ENCODE peak calls at places on chromosomes 16 and 17, in seven cellular contexts. One of them, this sample, is unnamed. For H3K4me1, the result is how much of the 10 kb centered on the place peaks cover.

GRCh38 chr16:12095275-12096161 is 119.0 kb downstream of the SNX29 start:
- DNase-seq in right lobe of liver: peak
- DNase-seq in mammary epithelial cell: peak
- DNase-seq in uterus: peak
- DNase-seq in right cardiac atrium: peak
- DNase-seq in heart right ventricle: peak
- DNase-seq in adrenal gland: peak
- DNase-seq in this sample: peak

GRCh38 chr16:7775072-7775488 is 442.4 kb downstream of the RBFOX1 start:
- DNase-seq in heart right ventricle: no peak
- DNase-seq in right cardiac atrium: no peak
- DNase-seq in right lobe of liver: no peak
- DNase-seq in adrenal gland: no peak
- DNase-seq in mammary epithelial cell: no peak
- DNase-seq in uterus: no peak
- DNase-seq in this sample: no peak

GRCh38 chr16:78629173-78629572 is 529.7 kb downstream of the WWOX start:
- DNase-seq in heart right ventricle: no peak
- DNase-seq in right cardiac atrium: no peak
- DNase-seq in right lobe of liver: no peak
- DNase-seq in mammary epithelial cell: no peak
- DNase-seq in uterus: no peak
- DNase-seq in adrenal gland: no peak
- DNase-seq in this sample: no peak

GRCh38 chr17:75611746-75612437 is 21.3 kb upstream of the SMIM5 start:
- DNase-seq in uterus: no peak
- DNase-seq in adrenal gland: no peak
- DNase-seq in right cardiac atrium: peak
- DNase-seq in heart right ventricle: no peak
- DNase-seq in right lobe of liver: no peak
- DNase-seq in mammary epithelial cell: no peak
- DNase-seq in this sample: no peak

GRCh38 chr16:19415461-19415860 is 2.2 kb upstream of the TMC5 start:
- DNase-seq in adrenal gland: no peak
- DNase-seq in right lobe of liver: peak
- DNase-seq in heart right ventricle: no peak
- DNase-seq in right cardiac atrium: no peak
- DNase-seq in uterus: no peak
- DNase-seq in mammary epithelial cell: no peak
- DNase-seq in this sample: no peak

GRCh38 chr16:57525761-57526160 is 10.6 kb downstream of the CCDC102A start:
- DNase-seq in mammary epithelial cell: no peak
- DNase-seq in heart right ventricle: no peak
- DNase-seq in right cardiac atrium: peak
- DNase-seq in adrenal gland: no peak
- DNase-seq in uterus: peak
- DNase-seq in right lobe of liver: no peak
- DNase-seq in this sample: no peak

GRCh38 chr17:39096435-39097158 is 54.8 kb downstream of the PLXDC1 start:
- DNase-seq in right cardiac atrium: peak
- DNase-seq in mammary epithelial cell: no peak
- DNase-seq in uterus: no peak
- DNase-seq in adrenal gland: no peak
- DNase-seq in right lobe of liver: no peak
- DNase-seq in heart right ventricle: peak
- DNase-seq in this sample: no peak

GRCh38 chr16:80066805-80067580 is 466.5 kb upstream of the MAF start:
- DNase-seq in right cardiac atrium: no peak
- DNase-seq in adrenal gland: no peak
- DNase-seq in heart right ventricle: no peak
- DNase-seq in mammary epithelial cell: no peak
- DNase-seq in uterus: no peak
- DNase-seq in right lobe of liver: no peak
- DNase-seq in this sample: no peak

GRCh38 chr17:80486692-80487091 is 10.3 kb upstream of the NPTX1 start:
- DNase-seq in adrenal gland: no peak
- DNase-seq in right lobe of liver: no peak
- DNase-seq in mammary epithelial cell: no peak
- DNase-seq in heart right ventricle: no peak
- DNase-seq in right cardiac atrium: no peak
- DNase-seq in uterus: no peak
- DNase-seq in this sample: no peak

DNA sequence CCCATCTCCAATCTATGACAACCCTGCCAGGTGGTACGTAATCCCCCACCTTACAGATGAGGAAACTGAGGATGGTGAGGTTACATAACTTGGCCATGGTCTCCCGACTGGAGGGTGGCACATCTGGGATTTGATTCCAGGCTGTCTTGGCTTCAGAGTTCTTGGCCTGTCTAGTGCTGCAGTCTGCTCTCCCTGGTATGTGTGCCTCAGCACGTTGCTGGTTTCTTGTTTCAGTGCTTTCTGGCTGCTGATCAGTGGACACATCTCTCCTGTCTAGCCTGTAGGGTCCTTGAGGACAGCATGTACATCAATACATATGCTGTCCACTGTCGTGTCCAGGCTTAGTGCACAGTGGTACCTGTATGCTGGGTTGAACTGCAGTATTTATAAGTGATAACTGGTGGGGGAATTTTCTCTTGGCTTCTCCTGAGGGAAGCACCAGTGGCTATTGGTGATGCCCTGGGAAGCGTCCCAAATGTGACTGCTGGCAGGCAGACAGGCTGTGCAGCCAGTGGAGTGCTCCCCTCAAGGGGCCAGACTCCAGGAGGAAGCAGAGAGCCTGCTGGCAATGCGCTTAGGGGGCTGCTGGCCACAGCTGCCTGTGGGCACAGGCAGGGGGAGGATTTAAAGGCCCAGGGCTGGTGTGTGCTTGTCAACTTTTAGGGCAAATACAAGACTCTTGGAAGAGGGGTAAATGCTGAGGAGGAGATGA is 14.4 kb downstream of the CTRL start:
- DNase-seq in uterus: no peak
- DNase-seq in mammary epithelial cell: no peak
- DNase-seq in heart right ventricle: peak
- DNase-seq in right lobe of liver: no peak
- DNase-seq in right cardiac atrium: peak
- DNase-seq in adrenal gland: no peak
- DNase-seq in this sample: no peak
- H3K27ac ChIP-seq in uterus: no peak
- H3K27ac ChIP-seq in mammary epithelial cell: no peak
- H3K27ac ChIP-seq in heart right ventricle: peak
- H3K27ac ChIP-seq in right lobe of liver: peak
- H3K27ac ChIP-seq in right cardiac atrium: peak
- H3K27ac ChIP-seq in adrenal gland: peak
- H3K27ac ChIP-seq in this sample: no peak

DNA sequence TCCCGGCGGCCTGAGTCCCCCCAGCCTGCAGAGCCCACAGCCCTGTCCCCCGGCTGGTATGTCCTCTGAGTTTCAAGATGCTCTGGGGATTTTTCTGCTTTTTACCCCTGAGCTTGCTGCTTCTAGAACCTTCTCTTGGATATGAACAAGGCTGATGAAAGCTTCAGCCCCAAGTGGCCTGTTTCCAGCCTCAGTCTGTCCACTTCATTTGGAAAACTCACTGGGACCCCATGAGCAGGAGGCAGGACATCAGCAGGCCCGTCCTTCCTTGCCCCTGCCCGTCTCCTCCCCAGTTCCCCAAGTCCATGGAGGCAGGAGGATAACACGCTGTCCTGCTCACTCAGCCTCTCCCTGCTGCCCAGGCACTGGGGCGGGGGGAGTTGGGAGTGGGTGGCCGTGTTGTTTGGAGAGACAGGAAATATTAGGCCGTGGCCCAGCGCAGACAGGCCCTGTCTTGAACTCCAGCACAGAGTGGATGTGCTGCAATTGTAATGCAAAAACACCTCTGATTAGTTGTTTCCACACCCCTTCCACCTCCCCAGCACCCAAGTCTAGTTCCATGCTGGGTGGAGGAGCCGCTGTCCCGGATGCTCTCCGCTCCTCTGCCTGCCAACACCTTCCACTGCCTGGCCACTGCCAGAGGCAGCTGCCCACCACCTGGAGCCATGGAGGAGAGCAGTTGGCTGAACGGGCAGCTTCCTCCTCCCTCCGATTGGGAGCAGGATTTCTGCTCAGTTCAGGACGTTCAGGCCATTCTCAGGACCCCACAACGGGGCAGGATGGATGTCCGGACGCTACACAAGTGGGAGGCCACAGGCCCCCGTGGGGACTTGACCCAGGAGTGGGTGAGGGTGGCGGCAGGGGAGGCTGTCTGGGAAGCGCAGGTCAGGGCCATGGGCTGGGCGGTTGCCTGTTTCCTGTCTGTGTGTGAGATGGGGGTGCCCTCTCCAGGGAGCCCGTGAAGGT is 216.9 kb upstream of the GSE1 start:
- DNase-seq in uterus: no peak
- DNase-seq in right lobe of liver: peak
- DNase-seq in adrenal gland: no peak
- DNase-seq in right cardiac atrium: peak
- DNase-seq in mammary epithelial cell: peak
- DNase-seq in heart right ventricle: no peak
- DNase-seq in this sample: peak
- H3K4me3 ChIP-seq in uterus: no peak
- H3K4me3 ChIP-seq in right lobe of liver: no peak
- H3K4me3 ChIP-seq in adrenal gland: no peak
- H3K4me3 ChIP-seq in right cardiac atrium: no peak
- H3K4me3 ChIP-seq in mammary epithelial cell: no peak
- H3K4me3 ChIP-seq in heart right ventricle: no peak
- H3K4me3 ChIP-seq in this sample: no peak

GRCh38 chr17:79280010-79280409 is 205.4 kb downstream of the ENGASE start:
- DNase-seq in adrenal gland: no peak
- DNase-seq in heart right ventricle: no peak
- DNase-seq in mammary epithelial cell: no peak
- DNase-seq in uterus: no peak
- DNase-seq in right cardiac atrium: no peak
- DNase-seq in right lobe of liver: no peak
- DNase-seq in this sample: no peak
- H3K4me1 ChIP-seq in adrenal gland: under half
- H3K4me1 ChIP-seq in heart right ventricle: under half
- H3K4me1 ChIP-seq in mammary epithelial cell: under half
- H3K4me1 ChIP-seq in uterus: under half
- H3K4me1 ChIP-seq in right cardiac atrium: under half
- H3K4me1 ChIP-seq in right lobe of liver: under half
- H3K4me1 ChIP-seq in this sample: under half

GRCh38 chr16:85715169-85716015 is 26.6 kb upstream of the GINS2 start:
- DNase-seq in adrenal gland: no peak
- DNase-seq in right lobe of liver: no peak
- DNase-seq in uterus: no peak
- DNase-seq in right cardiac atrium: no peak
- DNase-seq in mammary epithelial cell: peak
- DNase-seq in heart right ventricle: no peak
- DNase-seq in this sample: no peak
- H3K27ac ChIP-seq in adrenal gland: no peak
- H3K27ac ChIP-seq in right lobe of liver: no peak
- H3K27ac ChIP-seq in uterus: no peak
- H3K27ac ChIP-seq in right cardiac atrium: no peak
- H3K27ac ChIP-seq in mammary epithelial cell: peak
- H3K27ac ChIP-seq in heart right ventricle: no peak
- H3K27ac ChIP-seq in this sample: no peak

GRCh38 chr17:4602041-4602440 is 17.7 kb downstream of the SMTNL2 start:
- DNase-seq in mammary epithelial cell: no peak
- DNase-seq in uterus: no peak
- DNase-seq in right cardiac atrium: no peak
- DNase-seq in adrenal gland: no peak
- DNase-seq in right lobe of liver: no peak
- DNase-seq in heart right ventricle: no peak
- DNase-seq in this sample: no peak

GRCh38 chr17:4599505-4600281 is 15.4 kb downstream of the SMTNL2 start:
- DNase-seq in adrenal gland: peak
- DNase-seq in right cardiac atrium: peak
- DNase-seq in right lobe of liver: no peak
- DNase-seq in mammary epithelial cell: no peak
- DNase-seq in heart right ventricle: no peak
- DNase-seq in uterus: peak
- DNase-seq in this sample: no peak

GRCh38 chr17:4600563-4600962 is 16.2 kb downstream of the SMTNL2 start:
- DNase-seq in right lobe of liver: no peak
- DNase-seq in adrenal gland: no peak
- DNase-seq in heart right ventricle: peak
- DNase-seq in right cardiac atrium: peak
- DNase-seq in mammary epithelial cell: no peak
- DNase-seq in uterus: no peak
- DNase-seq in this sample: no peak

GRCh38 chr17:4598776-4599504 is 14.6 kb downstream of the SMTNL2 start:
- DNase-seq in uterus: peak
- DNase-seq in right cardiac atrium: peak
- DNase-seq in right lobe of liver: no peak
- DNase-seq in mammary epithelial cell: no peak
- DNase-seq in heart right ventricle: peak
- DNase-seq in adrenal gland: no peak
- DNase-seq in this sample: no peak

DNA sequence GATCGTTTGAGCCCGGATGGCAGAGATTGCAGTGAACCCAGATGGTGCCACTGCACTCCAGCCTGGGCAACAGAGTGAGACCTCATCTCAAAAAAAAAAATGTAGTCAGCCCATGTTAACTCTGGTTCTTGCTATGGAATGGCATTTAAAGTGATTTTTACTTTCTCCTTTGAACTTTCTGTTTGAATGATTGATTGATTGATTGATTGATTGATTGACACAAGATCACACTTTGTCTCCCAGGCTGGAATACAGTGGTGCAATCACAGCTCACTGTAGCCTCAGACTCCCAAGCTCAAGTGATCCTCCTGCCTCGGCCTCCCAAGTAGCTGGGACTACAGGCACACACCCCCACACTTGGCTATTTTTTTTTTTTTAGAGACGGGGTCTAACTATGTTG is 17.0 kb downstream of the SMTNL2 start:
- DNase-seq in right lobe of liver: no peak
- DNase-seq in heart right ventricle: no peak
- DNase-seq in adrenal gland: no peak
- DNase-seq in mammary epithelial cell: no peak
- DNase-seq in uterus: no peak
- DNase-seq in right cardiac atrium: no peak
- DNase-seq in this sample: no peak
- H3K4me3 ChIP-seq in right lobe of liver: no peak
- H3K4me3 ChIP-seq in heart right ventricle: no peak
- H3K4me3 ChIP-seq in adrenal gland: no peak
- H3K4me3 ChIP-seq in mammary epithelial cell: no peak
- H3K4me3 ChIP-seq in uterus: no peak
- H3K4me3 ChIP-seq in right cardiac atrium: no peak
- H3K4me3 ChIP-seq in this sample: no peak

This sample was measured in pancreas.